ENCODE peak calls at places on chromosomes 5 and 9, in five cellular contexts. S is cardiac fibroblast, Z is neural progenitor cell, Q is HFF-Myc, E is A549. H is an unnamed sample.

GRCh38 chr5:33105521-33105941 is 335.2 kb upstream of the TARS1 start:
- DNase-seq in E (no peak), Z (no peak), S (peak), Q (peak), H (no peak)

GRCh38 chr9:24939099-24939850 is 393.6 kb upstream of the IZUMO3 start:
- DNase-seq in S (no peak), Z (no peak), Q (no peak), E (no peak), H (no peak)

GRCh38 chr5:67465556-67466206 is 269.1 kb upstream of the CD180 start:
- DNase-seq in Q (peak), S (no peak), Z (no peak), E (no peak), H (no peak)

GRCh38 chr9:107749787-107750444 is 260.3 kb upstream of the KLF4 start:
- DNase-seq in S (peak), Z (peak), Q (peak), E (peak), H (no peak)

GRCh38 chr9:130846487-130847305 is 11.6 kb downstream of the ABL1 start:
- DNase-seq in S (peak), Q (no peak), Z (no peak), E (peak), H (no peak)

GRCh38 chr9:26809795-26810194 is 82.8 kb downstream of the CAAP1 start:
- DNase-seq in Z (no peak), S (peak), E (no peak), Q (peak), H (peak)

GRCh38 chr9:125409637-125410521 is 148.3 kb downstream of the GAPVD1 start:
- DNase-seq in Z (peak), S (peak), E (peak), Q (peak), H (no peak)

GRCh38 chr9:71719585-71719984 is 48.7 kb downstream of the CEMIP2 start:
- DNase-seq in S (peak), E (no peak), Z (no peak), Q (peak), H (no peak)

GRCh38 chr5:1299961-1300360 is 5.1 kb upstream of the TERT start:
- DNase-seq in E (no peak), S (no peak), Z (no peak), Q (no peak), H (no peak)

GRCh38 chr5:108459661-108460170 is 77.8 kb upstream of the FBXL17 start:
- DNase-seq in S (no peak), E (no peak), Q (no peak), Z (no peak), H (no peak)

GRCh38 chr9:121359358-121360294 is 10.4 kb downstream of the STOM start:
- DNase-seq in Q (no peak), S (peak), Z (no peak), E (no peak), H (no peak)

GRCh38 chr9:71681104-71681707 is 87.1 kb downstream of the CEMIP2 start:
- DNase-seq in E (no peak), Q (no peak), S (peak), Z (no peak), H (no peak)

GRCh38 chr9:75823136-75823535 is 67.3 kb upstream of the PCSK5 start:
- DNase-seq in E (no peak), Z (no peak), Q (no peak), S (no peak), H (no peak)

GRCh38 chr5:9507974-9508373 is 37.9 kb downstream of the SEMA5A start:
- DNase-seq in S (peak), Z (no peak), Q (peak), E (no peak), H (no peak)

GRCh38 chr9:38195737-38196161 is 126.7 kb upstream of the SHB start:
- DNase-seq in Q (no peak), S (no peak), E (no peak), Z (no peak), H (no peak)

DNA sequence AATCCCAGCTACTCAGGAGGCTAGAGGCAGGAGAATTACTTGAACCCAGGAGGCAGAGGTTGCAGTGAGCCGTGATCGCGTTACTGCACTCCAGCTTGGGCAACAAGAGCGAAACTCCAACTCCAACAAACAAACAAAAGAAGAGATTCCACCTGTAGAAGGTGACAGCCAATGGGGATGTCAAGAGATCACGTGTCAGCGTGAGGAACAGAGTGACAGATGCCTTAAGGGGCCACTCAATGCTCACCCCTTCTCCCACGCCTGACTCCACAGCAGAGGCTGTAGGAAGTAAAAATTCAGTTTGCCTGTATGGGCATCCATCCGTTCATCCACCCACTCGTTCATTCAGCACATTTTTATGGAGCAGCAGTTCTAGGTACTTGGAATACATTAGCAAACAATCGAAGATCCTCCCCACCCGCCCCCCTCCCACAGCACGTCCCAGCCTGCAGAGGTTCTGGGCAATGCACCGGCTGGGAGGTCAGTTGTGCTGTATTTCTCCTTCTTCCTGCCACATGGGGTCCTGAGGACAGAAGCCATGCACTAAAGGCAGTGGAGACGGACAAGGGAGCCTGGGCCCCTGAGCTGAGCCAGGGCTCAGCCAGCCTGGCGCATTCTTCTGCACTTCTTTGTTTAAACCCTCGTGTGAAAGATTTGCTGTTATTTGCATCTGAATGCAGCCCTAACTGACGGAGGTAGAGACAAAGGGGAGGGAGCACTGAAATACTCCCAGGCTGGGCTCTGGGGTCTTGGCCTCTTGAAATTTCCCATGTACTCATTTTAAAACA is 11.3 kb upstream of the RNF130 start:
- DNase-seq in Z (peak), E (no peak), S (no peak), Q (no peak), H (no peak)
- TF ChIP-seq CTCF in Z (peak), E (no peak), S (no peak), Q (no peak), H (no peak)

GRCh38 chr9:69149321-69149807 is 24.7 kb upstream of the TJP2 start:
- DNase-seq in E (no peak), S (peak), Q (no peak), Z (peak), H (no peak)
- H3K4me3 ChIP-seq in E (no peak), S (peak), Q (no peak), Z (no peak), H (no peak)

GRCh38 chr5:195401-196160 is 4.3 kb downstream of the LRRC14B start:
- DNase-seq in Z (peak), S (no peak), Q (no peak), E (no peak), H (no peak)
- TF ChIP-seq CTCF in Z (peak), S (no peak), Q (no peak), E (no peak), H (no peak)

GRCh38 chr5:93587919-93588585 is 5.0 kb downstream of the NR2F1 start:
- DNase-seq in E (no peak), Z (peak), Q (no peak), S (no peak), H (no peak)

GRCh38 chr5:93589348-93589662 is 6.3 kb downstream of the NR2F1 start:
- DNase-seq in Q (no peak), Z (no peak), S (no peak), E (no peak), H (no peak)

GRCh38 chr5:93589812-93590215 is 6.8 kb downstream of the NR2F1 start:
- DNase-seq in Q (no peak), Z (peak), S (no peak), E (no peak), H (no peak)

GRCh38 chr5:93586948-93587918 is 4.2 kb downstream of the NR2F1 start:
- DNase-seq in Z (peak), E (no peak), Q (no peak), S (no peak), H (no peak)

DNA sequence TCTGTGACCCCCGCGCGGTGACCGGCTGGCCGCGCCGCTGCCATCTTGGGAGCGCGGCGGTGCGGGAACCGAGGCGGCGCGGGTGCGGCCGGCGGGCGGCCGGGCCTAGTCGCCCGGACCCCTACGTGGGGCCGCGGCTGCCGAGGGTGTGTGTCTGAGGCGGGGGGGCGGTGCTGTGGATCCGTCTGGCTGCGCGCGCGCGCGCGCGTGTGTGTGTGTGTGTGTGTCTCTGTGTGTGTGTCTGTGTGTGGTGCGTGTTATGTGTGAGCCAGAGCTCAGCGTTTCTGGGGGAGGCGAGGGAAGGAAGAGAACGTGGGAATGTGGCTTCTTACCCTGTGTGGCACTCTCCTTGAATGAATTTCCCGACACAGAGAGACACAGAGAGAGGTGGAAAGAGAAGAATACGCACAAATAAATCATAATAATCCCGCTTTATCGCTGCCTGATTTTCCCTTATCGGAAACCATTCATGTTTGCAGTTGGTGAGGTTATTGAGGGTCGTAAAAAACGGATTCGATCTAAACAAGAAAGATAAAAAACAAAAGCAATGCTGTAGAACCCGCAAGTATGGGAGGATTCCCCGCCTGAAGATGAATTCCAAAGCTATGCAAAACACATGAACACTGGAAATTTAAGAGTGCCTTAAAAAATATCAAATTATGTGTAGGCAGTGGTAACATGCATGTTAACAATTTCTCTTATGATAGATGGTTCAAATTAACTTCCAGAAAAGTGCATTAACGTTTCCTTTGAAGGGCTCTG is 5.7 kb downstream of the NR2F1 start:
- DNase-seq in Q (no peak), Z (peak), E (no peak), S (no peak), H (no peak)
- H3K4me3 ChIP-seq in Q (no peak), Z (no peak), E (no peak), S (peak), H (peak)

GRCh38 chr9:126658964-126659555 is 45.3 kb downstream of the LMX1B start:
- DNase-seq in S (no peak), E (no peak), Q (no peak), Z (peak), H (no peak)

GRCh38 chr9:126664893-126665695 is 51.4 kb downstream of the LMX1B start:
- DNase-seq in Z (peak), Q (no peak), E (no peak), S (no peak), H (no peak)

GRCh38 chr9:126663661-126664072 is 49.9 kb downstream of the LMX1B start:
- DNase-seq in S (no peak), E (no peak), Q (no peak), Z (no peak), H (no peak)

GRCh38 chr9:126661122-126661520 is 47.4 kb downstream of the LMX1B start:
- DNase-seq in Z (no peak), S (no peak), Q (no peak), E (no peak), H (no peak)

GRCh38 chr9:126661521-126662251 is 48.0 kb downstream of the LMX1B start:
- DNase-seq in Z (peak), S (peak), Q (no peak), E (no peak), H (peak)
- TF ChIP-seq CTCF in Z (peak), S (no peak), Q (no peak), E (no peak), H (peak)

GRCh38 chr5:75042511-75042910 is 9.8 kb downstream of the GCNT4 start:
- DNase-seq in Q (no peak), E (no peak), Z (no peak), S (no peak), H (no peak)
- H3K4me3 ChIP-seq in Q (no peak), E (no peak), Z (no peak), S (no peak), H (no peak)